ENCODE peak calls at places on chromosome 19, in eight cellular contexts. One of them, this sample, is unnamed.

GRCh38 chr19:14786421-14786851 is 8.1 kb upstream of the ADGRE2 start:
- DNase-seq in tibial nerve: no peak
- DNase-seq in GM23248: peak
- DNase-seq in naive thymus-derived CD4-positive, alpha-beta T cell: no peak
- DNase-seq in mesenchymal stem cell: no peak
- DNase-seq in heart right ventricle: peak
- DNase-seq in AG04450: no peak
- DNase-seq in tibial artery: peak
- DNase-seq in this sample: no peak

GRCh38 chr19:40231544-40232424 is 5.3 kb upstream of the CCNP start:
- DNase-seq in AG04450: no peak
- DNase-seq in tibial artery: no peak
- DNase-seq in tibial nerve: no peak
- DNase-seq in mesenchymal stem cell: peak
- DNase-seq in naive thymus-derived CD4-positive, alpha-beta T cell: no peak
- DNase-seq in heart right ventricle: no peak
- DNase-seq in GM23248: no peak
- DNase-seq in this sample: no peak

GRCh38 chr19:40592170-40592569 is 9.0 kb upstream of the LTBP4 start:
- DNase-seq in heart right ventricle: no peak
- DNase-seq in naive thymus-derived CD4-positive, alpha-beta T cell: no peak
- DNase-seq in mesenchymal stem cell: peak
- DNase-seq in tibial artery: no peak
- DNase-seq in tibial nerve: no peak
- DNase-seq in GM23248: peak
- DNase-seq in AG04450: no peak
- DNase-seq in this sample: no peak

GRCh38 chr19:1252818-1253513 is 4.6 kb downstream of the MIDN start:
- DNase-seq in tibial artery: peak
- DNase-seq in heart right ventricle: peak
- DNase-seq in mesenchymal stem cell: peak
- DNase-seq in GM23248: peak
- DNase-seq in naive thymus-derived CD4-positive, alpha-beta T cell: peak
- DNase-seq in AG04450: peak
- DNase-seq in tibial nerve: peak
- DNase-seq in this sample: peak

GRCh38 chr19:10450853-10451609 is 30.7 kb downstream of the PDE4A start:
- DNase-seq in tibial artery: no peak
- DNase-seq in heart right ventricle: no peak
- DNase-seq in mesenchymal stem cell: no peak
- DNase-seq in naive thymus-derived CD4-positive, alpha-beta T cell: no peak
- DNase-seq in AG04450: no peak
- DNase-seq in GM23248: no peak
- DNase-seq in tibial nerve: no peak
- DNase-seq in this sample: no peak

GRCh38 chr19:49801966-49802661 is 11.0 kb downstream of the FUZ start:
- DNase-seq in tibial nerve: peak
- DNase-seq in AG04450: peak
- DNase-seq in heart right ventricle: peak
- DNase-seq in tibial artery: peak
- DNase-seq in naive thymus-derived CD4-positive, alpha-beta T cell: no peak
- DNase-seq in GM23248: peak
- DNase-seq in mesenchymal stem cell: peak
- DNase-seq in this sample: peak

GRCh38 chr19:46963093-46963734 is 56.4 kb upstream of the NPAS1 start:
- DNase-seq in tibial nerve: no peak
- DNase-seq in AG04450: peak
- DNase-seq in heart right ventricle: no peak
- DNase-seq in mesenchymal stem cell: peak
- DNase-seq in tibial artery: no peak
- DNase-seq in naive thymus-derived CD4-positive, alpha-beta T cell: no peak
- DNase-seq in GM23248: peak
- DNase-seq in this sample: no peak

GRCh38 chr19:31413353-31413752 is 64.1 kb upstream of the TSHZ3 start:
- DNase-seq in AG04450: no peak
- DNase-seq in naive thymus-derived CD4-positive, alpha-beta T cell: no peak
- DNase-seq in tibial nerve: no peak
- DNase-seq in mesenchymal stem cell: no peak
- DNase-seq in tibial artery: no peak
- DNase-seq in GM23248: no peak
- DNase-seq in heart right ventricle: no peak
- DNase-seq in this sample: no peak

GRCh38 chr19:33535176-33535575 is 13.6 kb upstream of the PEPD start:
- DNase-seq in heart right ventricle: no peak
- DNase-seq in AG04450: no peak
- DNase-seq in mesenchymal stem cell: no peak
- DNase-seq in tibial artery: no peak
- DNase-seq in naive thymus-derived CD4-positive, alpha-beta T cell: no peak
- DNase-seq in tibial nerve: no peak
- DNase-seq in GM23248: peak
- DNase-seq in this sample: no peak

GRCh38 chr19:50432221-50432626 is 468 bp upstream of the MYBPC2 start:
- DNase-seq in mesenchymal stem cell: peak
- DNase-seq in GM23248: peak
- DNase-seq in tibial artery: no peak
- DNase-seq in naive thymus-derived CD4-positive, alpha-beta T cell: no peak
- DNase-seq in AG04450: no peak
- DNase-seq in heart right ventricle: no peak
- DNase-seq in tibial nerve: no peak
- DNase-seq in this sample: no peak

GRCh38 chr19:56710437-56710836 is 38.9 kb upstream of the ZNF835 start:
- DNase-seq in tibial nerve: no peak
- DNase-seq in GM23248: no peak
- DNase-seq in naive thymus-derived CD4-positive, alpha-beta T cell: no peak
- DNase-seq in tibial artery: no peak
- DNase-seq in AG04450: no peak
- DNase-seq in heart right ventricle: no peak
- DNase-seq in mesenchymal stem cell: no peak
- DNase-seq in this sample: no peak

GRCh38 chr19:1935484-1936208 is 5.3 kb upstream of the CSNK1G2 start:
- DNase-seq in AG04450: no peak
- DNase-seq in heart right ventricle: no peak
- DNase-seq in tibial artery: no peak
- DNase-seq in tibial nerve: no peak
- DNase-seq in GM23248: peak
- DNase-seq in mesenchymal stem cell: peak
- DNase-seq in naive thymus-derived CD4-positive, alpha-beta T cell: no peak
- DNase-seq in this sample: no peak

GRCh38 chr19:49488863-49489537 is 1.6 kb downstream of the RPL13A start:
- DNase-seq in tibial nerve: no peak
- DNase-seq in AG04450: no peak
- DNase-seq in heart right ventricle: no peak
- DNase-seq in tibial artery: no peak
- DNase-seq in mesenchymal stem cell: peak
- DNase-seq in naive thymus-derived CD4-positive, alpha-beta T cell: no peak
- DNase-seq in GM23248: peak
- DNase-seq in this sample: no peak

GRCh38 chr19:17259118-17259780 is 5.3 kb downstream of the USHBP1 start:
- DNase-seq in naive thymus-derived CD4-positive, alpha-beta T cell: no peak
- DNase-seq in mesenchymal stem cell: peak
- DNase-seq in tibial artery: no peak
- DNase-seq in heart right ventricle: no peak
- DNase-seq in tibial nerve: no peak
- DNase-seq in GM23248: peak
- DNase-seq in AG04450: no peak
- DNase-seq in this sample: no peak

GRCh38 chr19:2824129-2824528 is 4.5 kb downstream of the ZNF554 start:
- DNase-seq in GM23248: no peak
- DNase-seq in mesenchymal stem cell: no peak
- DNase-seq in tibial nerve: no peak
- DNase-seq in heart right ventricle: no peak
- DNase-seq in AG04450: no peak
- DNase-seq in naive thymus-derived CD4-positive, alpha-beta T cell: no peak
- DNase-seq in tibial artery: no peak
- DNase-seq in this sample: no peak

GRCh38 chr19:10551698-10552301 is 8.1 kb downstream of the ATG4D start:
- DNase-seq in tibial nerve: no peak
- DNase-seq in tibial artery: no peak
- DNase-seq in GM23248: peak
- DNase-seq in AG04450: no peak
- DNase-seq in mesenchymal stem cell: peak
- DNase-seq in heart right ventricle: no peak
- DNase-seq in naive thymus-derived CD4-positive, alpha-beta T cell: no peak
- DNase-seq in this sample: no peak

GRCh38 chr19:40284251-40284500 is 969 bp downstream of the AKT2 start:
- DNase-seq in AG04450: no peak
- DNase-seq in naive thymus-derived CD4-positive, alpha-beta T cell: no peak
- DNase-seq in tibial artery: no peak
- DNase-seq in GM23248: no peak
- DNase-seq in heart right ventricle: no peak
- DNase-seq in mesenchymal stem cell: no peak
- DNase-seq in tibial nerve: no peak
- DNase-seq in this sample: no peak

GRCh38 chr19:13154241-13154778 is 4.1 kb downstream of the IER2 start:
- DNase-seq in GM23248: peak
- DNase-seq in AG04450: peak
- DNase-seq in mesenchymal stem cell: peak
- DNase-seq in heart right ventricle: peak
- DNase-seq in tibial artery: peak
- DNase-seq in tibial nerve: peak
- DNase-seq in naive thymus-derived CD4-positive, alpha-beta T cell: peak
- DNase-seq in this sample: peak

GRCh38 chr19:48445256-48445605 is 552 bp upstream of the GRWD1 start:
- DNase-seq in GM23248: peak
- DNase-seq in heart right ventricle: no peak
- DNase-seq in AG04450: peak
- DNase-seq in tibial nerve: peak
- DNase-seq in mesenchymal stem cell: peak
- DNase-seq in naive thymus-derived CD4-positive, alpha-beta T cell: no peak
- DNase-seq in tibial artery: no peak
- DNase-seq in this sample: no peak

GRCh38 chr19:16057062-16057461 is 19.2 kb upstream of the TPM4 start:
- DNase-seq in heart right ventricle: no peak
- DNase-seq in AG04450: no peak
- DNase-seq in tibial artery: no peak
- DNase-seq in naive thymus-derived CD4-positive, alpha-beta T cell: no peak
- DNase-seq in mesenchymal stem cell: no peak
- DNase-seq in tibial nerve: no peak
- DNase-seq in GM23248: no peak
- DNase-seq in this sample: no peak

GRCh38 chr19:29665826-29666633 is 769 bp downstream of the PLEKHF1 start:
- DNase-seq in GM23248: peak
- DNase-seq in AG04450: no peak
- DNase-seq in heart right ventricle: peak
- DNase-seq in mesenchymal stem cell: peak
- DNase-seq in naive thymus-derived CD4-positive, alpha-beta T cell: no peak
- DNase-seq in tibial artery: peak
- DNase-seq in tibial nerve: no peak
- DNase-seq in this sample: peak

GRCh38 chr19:35716985-35717664 is 678 bp upstream of the KMT2B start:
- DNase-seq in AG04450: peak
- DNase-seq in heart right ventricle: peak
- DNase-seq in tibial artery: peak
- DNase-seq in GM23248: peak
- DNase-seq in mesenchymal stem cell: peak
- DNase-seq in tibial nerve: peak
- DNase-seq in naive thymus-derived CD4-positive, alpha-beta T cell: peak
- DNase-seq in this sample: peak

GRCh38 chr19:1360818-1361461 is 22.8 kb upstream of the NDUFS7 start:
- DNase-seq in GM23248: peak
- DNase-seq in tibial artery: peak
- DNase-seq in mesenchymal stem cell: no peak
- DNase-seq in AG04450: peak
- DNase-seq in tibial nerve: peak
- DNase-seq in heart right ventricle: peak
- DNase-seq in naive thymus-derived CD4-positive, alpha-beta T cell: no peak
- DNase-seq in this sample: no peak

GRCh38 chr19:43425567-43426392 is 11.1 kb downstream of the TEX101 start:
- DNase-seq in naive thymus-derived CD4-positive, alpha-beta T cell: no peak
- DNase-seq in GM23248: peak
- DNase-seq in mesenchymal stem cell: no peak
- DNase-seq in AG04450: no peak
- DNase-seq in tibial nerve: no peak
- DNase-seq in tibial artery: no peak
- DNase-seq in heart right ventricle: no peak
- DNase-seq in this sample: peak

GRCh38 chr19:53424968-53425597 is 6.7 kb upstream of the ZNF761 start:
- DNase-seq in GM23248: peak
- DNase-seq in heart right ventricle: peak
- DNase-seq in naive thymus-derived CD4-positive, alpha-beta T cell: peak
- DNase-seq in mesenchymal stem cell: peak
- DNase-seq in AG04450: peak
- DNase-seq in tibial artery: peak
- DNase-seq in tibial nerve: peak
- DNase-seq in this sample: peak

DNA sequence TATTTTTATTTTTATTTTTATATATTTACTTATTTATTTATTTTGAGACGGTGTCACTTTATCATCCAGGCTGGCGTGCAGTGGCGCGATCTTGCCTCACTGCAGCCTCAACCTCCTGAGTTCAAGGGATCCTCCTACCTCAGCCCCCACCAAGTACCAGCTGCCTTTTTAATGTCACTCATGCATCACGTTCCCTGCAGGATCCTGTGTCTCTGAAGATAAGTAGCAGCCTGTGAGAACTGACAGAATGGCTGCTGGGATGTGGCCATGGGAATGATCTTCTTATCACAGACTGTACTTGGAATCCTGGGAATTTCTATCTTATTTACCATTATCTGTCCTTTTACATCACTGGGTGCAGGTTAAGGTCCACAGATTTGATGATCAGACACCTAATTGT is 9.2 kb upstream of the ZNF761 start:
- DNase-seq in GM23248: no peak
- DNase-seq in AG04450: no peak
- DNase-seq in tibial artery: no peak
- DNase-seq in mesenchymal stem cell: no peak
- DNase-seq in heart right ventricle: no peak
- DNase-seq in tibial nerve: no peak
- DNase-seq in naive thymus-derived CD4-positive, alpha-beta T cell: no peak
- DNase-seq in this sample: no peak
- H3K27ac ChIP-seq in GM23248: no peak
- H3K27ac ChIP-seq in AG04450: no peak
- H3K27ac ChIP-seq in tibial artery: no peak
- H3K27ac ChIP-seq in mesenchymal stem cell: no peak
- H3K27ac ChIP-seq in heart right ventricle: no peak
- H3K27ac ChIP-seq in tibial nerve: no peak
- H3K27ac ChIP-seq in naive thymus-derived CD4-positive, alpha-beta T cell: no peak
- H3K27ac ChIP-seq in this sample: no peak

GRCh38 chr19:18387395-18387794 is 1.4 kb downstream of the GDF15 start:
- DNase-seq in heart right ventricle: no peak
- DNase-seq in mesenchymal stem cell: peak
- DNase-seq in tibial nerve: no peak
- DNase-seq in naive thymus-derived CD4-positive, alpha-beta T cell: no peak
- DNase-seq in tibial artery: no peak
- DNase-seq in AG04450: no peak
- DNase-seq in GM23248: no peak
- DNase-seq in this sample: no peak
- H3K4me3 ChIP-seq in heart right ventricle: peak
- H3K4me3 ChIP-seq in mesenchymal stem cell: no peak
- H3K4me3 ChIP-seq in tibial nerve: no peak
- H3K4me3 ChIP-seq in naive thymus-derived CD4-positive, alpha-beta T cell: no peak
- H3K4me3 ChIP-seq in tibial artery: no peak
- H3K4me3 ChIP-seq in AG04450: peak
- H3K4me3 ChIP-seq in GM23248: peak
- H3K4me3 ChIP-seq in this sample: peak

GRCh38 chr19:41801682-41802317 is 5.4 kb downstream of the CEACAM3 start:
- DNase-seq in tibial artery: no peak
- DNase-seq in mesenchymal stem cell: no peak
- DNase-seq in GM23248: no peak
- DNase-seq in naive thymus-derived CD4-positive, alpha-beta T cell: no peak
- DNase-seq in AG04450: no peak
- DNase-seq in tibial nerve: peak
- DNase-seq in heart right ventricle: no peak
- DNase-seq in this sample: no peak
- H3K27ac ChIP-seq in tibial artery: no peak
- H3K27ac ChIP-seq in mesenchymal stem cell: no peak
- H3K27ac ChIP-seq in GM23248: no peak
- H3K27ac ChIP-seq in naive thymus-derived CD4-positive, alpha-beta T cell: no peak
- H3K27ac ChIP-seq in AG04450: no peak
- H3K27ac ChIP-seq in tibial nerve: no peak
- H3K27ac ChIP-seq in heart right ventricle: no peak
- H3K27ac ChIP-seq in this sample: no peak

GRCh38 chr19:51970718-51971117 is 15.9 kb downstream of the ZNF350 start:
- DNase-seq in tibial artery: no peak
- DNase-seq in AG04450: no peak
- DNase-seq in heart right ventricle: no peak
- DNase-seq in mesenchymal stem cell: no peak
- DNase-seq in GM23248: no peak
- DNase-seq in tibial nerve: no peak
- DNase-seq in naive thymus-derived CD4-positive, alpha-beta T cell: no peak
- DNase-seq in this sample: no peak
- H3K4me3 ChIP-seq in tibial artery: no peak
- H3K4me3 ChIP-seq in AG04450: no peak
- H3K4me3 ChIP-seq in heart right ventricle: no peak
- H3K4me3 ChIP-seq in mesenchymal stem cell: no peak
- H3K4me3 ChIP-seq in GM23248: no peak
- H3K4me3 ChIP-seq in tibial nerve: no peak
- H3K4me3 ChIP-seq in naive thymus-derived CD4-positive, alpha-beta T cell: peak
- H3K4me3 ChIP-seq in this sample: no peak

This sample was measured in breast epithelium.